ENCODE peak calls at places on chromosomes 2 and 18, in seven cellular contexts. R, N, I, Z, W, H and J are unnamed samples.

GRCh38 chr2:209922116-209922515 is 80.3 kb upstream of the RPE start:
- DNase-seq in R (no peak), N (no peak), I (no peak), Z (no peak), W (no peak), H (no peak), J (no peak)

GRCh38 chr18:75558790-75559189 is 131.3 kb upstream of the SMIM21 start:
- DNase-seq in R (no peak), N (no peak), I (no peak), Z (no peak), W (no peak), H (no peak), J (no peak)

GRCh38 chr2:28648147-28648546 is 103.5 kb upstream of the PPP1CB start:
- DNase-seq in R (no peak), N (no peak), I (no peak), Z (no peak), W (no peak), H (no peak), J (no peak)

GRCh38 chr2:58923869-58924268 is 682.7 kb upstream of the FANCL start:
- DNase-seq in R (peak; percentile 78), N (no peak), I (peak; percentile 85), Z (no peak), W (no peak), H (no peak), J (peak; percentile 95)

GRCh38 chr2:110674620-110675555 is 3.0 kb downstream of the BUB1 start:
- DNase-seq in R (no peak), N (no peak), I (peak; percentile 89), Z (peak; percentile 62), W (peak; percentile 36), H (no peak), J (no peak)

GRCh38 chr18:59996370-59996966 is 96.7 kb downstream of the PMAIP1 start:
- DNase-seq in R (no peak), N (peak; percentile 39), I (peak; percentile 55), Z (peak; percentile 16), W (no peak), H (no peak), J (no peak)

GRCh38 chr2:207887570-207887969 is 117.9 kb upstream of the FZD5 start:
- DNase-seq in R (no peak), N (no peak), I (no peak), Z (no peak), W (no peak), H (no peak), J (no peak)

GRCh38 chr2:50143822-50144575 is 887.9 kb downstream of the NRXN1 start:
- DNase-seq in R (peak; percentile 41), N (no peak), I (peak; percentile 69), Z (peak; percentile 1), W (no peak), H (no peak), J (no peak)

GRCh38 chr2:62705859-62706720 is 577 bp downstream of the EHBP1 start:
- DNase-seq in R (no peak), N (peak; percentile 62), I (peak; percentile 70), Z (peak; percentile 51), W (peak; percentile 70), H (no peak), J (no peak)

GRCh38 chr2:3608373-3609278 is 13.7 kb downstream of the COLEC11 start:
- DNase-seq in R (no peak), N (no peak), I (no peak), Z (no peak), W (no peak), H (no peak), J (no peak)

GRCh38 chr2:14909795-14910194 is 277.3 kb downstream of the LRATD1 start:
- DNase-seq in R (no peak), N (no peak), I (no peak), Z (no peak), W (no peak), H (no peak), J (no peak)

GRCh38 chr2:222050981-222051380 is 247.8 kb downstream of the PAX3 start:
- DNase-seq in R (no peak), N (no peak), I (no peak), Z (no peak), W (no peak), H (no peak), J (no peak)

GRCh38 chr2:3396920-3397559 is 17.5 kb downstream of the TRAPPC12 start:
- DNase-seq in R (no peak), N (no peak), I (no peak), Z (no peak), W (no peak), H (no peak), J (no peak)

GRCh38 chr18:77052656-77053309 is 79.8 kb downstream of the MBP start:
- DNase-seq in R (no peak), N (no peak), I (no peak), Z (no peak), W (no peak), H (no peak), J (no peak)

GRCh38 chr2:127570282-127571250 is 35.1 kb downstream of the MYO7B start:
- DNase-seq in R (no peak), N (no peak), I (no peak), Z (no peak), W (peak; percentile 46), H (no peak), J (no peak)

GRCh38 chr2:38030590-38031326 is 45.2 kb downstream of the CYP1B1 start:
- DNase-seq in R (no peak), N (no peak), I (no peak), Z (no peak), W (no peak), H (no peak), J (no peak)

GRCh38 chr2:240126731-240127130 is 9.4 kb downstream of the COPS9 start:
- DNase-seq in R (no peak), N (no peak), I (no peak), Z (no peak), W (no peak), H (no peak), J (no peak)

GRCh38 chr2:101380376-101380775 is 6.9 kb downstream of the CREG2 start:
- DNase-seq in R (peak; percentile 62), N (no peak), I (peak; percentile 61), Z (peak; percentile 91), W (peak; percentile 55), H (no peak), J (peak; percentile 14)

GRCh38 chr2:60414731-60415130 is 138.7 kb downstream of the BCL11A start:
- DNase-seq in R (peak; percentile 84), N (no peak), I (peak; percentile 78), Z (peak; percentile 31), W (no peak), H (no peak), J (peak; percentile 82)

GRCh38 chr2:241956521-241957110 is 87.1 kb downstream of the RTP5 start:
- DNase-seq in R (no peak), N (no peak), I (no peak), Z (no peak), W (no peak), H (no peak), J (no peak)

GRCh38 chr2:234001380-234001993 is 49.0 kb upstream of the SPP2 start:
- DNase-seq in R (no peak), N (no peak), I (no peak), Z (no peak), W (no peak), H (peak; percentile 11), J (no peak)

GRCh38 chr2:240233891-240234502 is 93.5 kb upstream of the OTOS start:
- DNase-seq in R (no peak), N (no peak), I (peak; percentile 18), Z (no peak), W (no peak), H (no peak), J (no peak)

GRCh38 chr2:197575987-197576386 is 60.1 kb downstream of the MOB4 start:
- DNase-seq in R (no peak), N (peak; percentile 24), I (peak; percentile 14), Z (no peak), W (peak; percentile 49), H (no peak), J (no peak)

GRCh38 chr2:222076978-222077690 is 221.7 kb downstream of the PAX3 start:
- DNase-seq in R (no peak), N (no peak), I (no peak), Z (no peak), W (no peak), H (no peak), J (no peak)

GRCh38 chr2:169759987-169760386 is 26.4 kb downstream of the KLHL23 start:
- DNase-seq in R (no peak), N (no peak), I (no peak), Z (no peak), W (no peak), H (no peak), J (no peak)

GRCh38 chr2:184598313-184599053 is at the start of gene ZNF804A:
- DNase-seq in R (peak; percentile 30), N (peak; percentile 48), I (peak; percentile 83), Z (peak; percentile 69), W (peak; percentile 60), H (no peak), J (no peak)

GRCh38 chr2:152395132-152396024 is 60.4 kb downstream of the FMNL2 start:
- DNase-seq in R (no peak), N (no peak), I (peak; percentile 39), Z (no peak), W (no peak), H (no peak), J (no peak)

GRCh38 chr2:233005096-233005495 is 8.0 kb downstream of the NGEF start:
- DNase-seq in R (no peak), N (no peak), I (no peak), Z (no peak), W (no peak), H (no peak), J (no peak)

GRCh38 chr2:10977003-10977402 is 65.3 kb downstream of the KCNF1 start:
- DNase-seq in R (no peak), N (no peak), I (peak; percentile 56), Z (peak; percentile 29), W (no peak), H (no peak), J (no peak)

GRCh38 chr2:21676676-21677075 is 552.9 kb downstream of the TDRD15 start:
- DNase-seq in R (no peak), N (no peak), I (no peak), Z (no peak), W (no peak), H (no peak), J (no peak)

GRCh38 chr2:11389551-11390528 is 45.4 kb upstream of the ROCK2 start:
- DNase-seq in R (no peak), N (peak; percentile 65), I (peak; percentile 96), Z (peak; percentile 82), W (no peak), H (no peak), J (no peak)